ENCODE peak calls at places on chromosomes 16 and 17, in six cellular contexts. O is esophagus squamous epithelium, B is cardiac muscle cell, U is upper lobe of left lung, T is IMR-90, A is Panc1. Y is an unnamed sample.

GRCh38 chr16:81623365-81624102 is 155.6 kb upstream of the PLCG2 start:
- DNase-seq in T (peak), O (no peak), B (peak), A (no peak), U (no peak), Y (no peak)

GRCh38 chr16:48539485-48540221 is 70.3 kb downstream of the N4BP1 start:
- DNase-seq in U (no peak), O (no peak), A (no peak), T (no peak), B (no peak), Y (no peak)

GRCh38 chr16:63146251-63146650 is 1110.0 kb upstream of the CDH8 start:
- DNase-seq in T (no peak), B (no peak), A (no peak), U (no peak), O (no peak), Y (no peak)

GRCh38 chr16:66435896-66436295 is 8.8 kb downstream of the BEAN1 start:
- DNase-seq in U (no peak), T (no peak), B (no peak), O (no peak), A (no peak), Y (no peak)

GRCh38 chr17:5464717-5465507 is 3.9 kb downstream of the DHX33 start:
- DNase-seq in U (no peak), T (no peak), O (no peak), A (no peak), B (no peak), Y (no peak)

GRCh38 chr16:27222499-27223225 is 19.3 kb downstream of the KDM8 start:
- DNase-seq in O (no peak), B (peak), U (no peak), T (peak), A (no peak), Y (no peak)

GRCh38 chr16:31128711-31129567 is 6.6 kb downstream of the PRSS8 start:
- DNase-seq in B (no peak), U (peak), A (no peak), O (no peak), T (no peak), Y (no peak)

GRCh38 chr16:27241658-27242057 is 26.9 kb downstream of the NSMCE1 start:
- DNase-seq in B (no peak), U (peak), T (peak), O (no peak), A (no peak), Y (no peak)

GRCh38 chr17:10050597-10051101 is 145.6 kb upstream of the RCVRN start:
- DNase-seq in O (no peak), T (peak), U (no peak), A (no peak), B (peak), Y (peak)

GRCh38 chr16:66656547-66656946 is 40.0 kb downstream of the CMTM4 start:
- DNase-seq in A (no peak), O (no peak), U (no peak), T (peak), B (no peak), Y (no peak)

GRCh38 chr17:61476476-61477203 is 24.4 kb downstream of the TBX4 start:
- DNase-seq in U (no peak), T (no peak), B (no peak), A (no peak), O (no peak), Y (no peak)

GRCh38 chr16:57388359-57389086 is 16.0 kb upstream of the CCL17 start:
- DNase-seq in A (no peak), T (no peak), U (peak), B (no peak), O (no peak), Y (no peak)

DNA sequence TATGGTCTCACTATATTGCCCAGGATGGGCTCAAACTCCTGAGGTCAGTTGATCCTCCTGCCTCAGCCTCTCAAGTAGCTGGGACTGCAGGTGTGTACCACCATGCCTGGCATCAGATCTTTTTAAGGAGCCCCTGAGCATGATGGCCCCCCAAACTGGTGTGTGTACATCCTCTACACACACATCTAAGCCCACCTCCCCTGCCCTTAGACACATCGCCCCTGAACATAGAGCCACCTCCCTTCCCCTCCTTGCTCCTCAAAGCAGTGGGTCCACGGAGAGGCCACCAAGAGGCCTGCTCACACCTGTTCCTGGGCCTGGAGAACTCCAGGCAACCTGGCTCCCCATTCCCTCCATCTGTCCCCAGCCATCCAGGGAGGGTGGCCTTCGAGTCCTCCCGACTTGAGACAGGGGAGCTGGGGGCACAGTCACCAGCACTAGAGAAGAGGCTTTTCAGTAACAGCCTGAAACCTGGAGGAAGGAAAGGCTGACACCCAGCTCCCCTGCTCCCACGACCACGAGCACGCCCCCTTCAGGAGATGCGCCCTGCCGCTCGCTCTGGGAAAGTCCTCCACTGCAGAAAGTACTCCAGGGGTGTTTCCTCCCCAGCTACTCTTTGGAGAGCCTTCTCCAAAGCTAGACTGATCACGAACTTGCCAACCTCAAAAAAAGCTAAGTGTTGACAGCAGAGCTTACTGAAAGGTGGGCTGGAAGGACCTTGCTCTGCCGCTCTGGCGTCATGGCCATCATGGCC is 12.6 kb upstream of the PRR29 start:
- DNase-seq in A (no peak), U (no peak), B (no peak), O (no peak), T (no peak), Y (no peak)
- TF ChIP-seq CTCF in A (no peak), U (no peak), B (no peak), O (no peak), T (no peak), Y (no peak)

GRCh38 chr17:54745862-54746261 is 154.8 kb upstream of the TOM1L1 start:
- DNase-seq in T (no peak), O (no peak), B (no peak), A (no peak), U (no peak), Y (no peak)
- H3K4me3 ChIP-seq in T (no peak), O (no peak), B (no peak), A (no peak), U (no peak), Y (no peak)

DNA sequence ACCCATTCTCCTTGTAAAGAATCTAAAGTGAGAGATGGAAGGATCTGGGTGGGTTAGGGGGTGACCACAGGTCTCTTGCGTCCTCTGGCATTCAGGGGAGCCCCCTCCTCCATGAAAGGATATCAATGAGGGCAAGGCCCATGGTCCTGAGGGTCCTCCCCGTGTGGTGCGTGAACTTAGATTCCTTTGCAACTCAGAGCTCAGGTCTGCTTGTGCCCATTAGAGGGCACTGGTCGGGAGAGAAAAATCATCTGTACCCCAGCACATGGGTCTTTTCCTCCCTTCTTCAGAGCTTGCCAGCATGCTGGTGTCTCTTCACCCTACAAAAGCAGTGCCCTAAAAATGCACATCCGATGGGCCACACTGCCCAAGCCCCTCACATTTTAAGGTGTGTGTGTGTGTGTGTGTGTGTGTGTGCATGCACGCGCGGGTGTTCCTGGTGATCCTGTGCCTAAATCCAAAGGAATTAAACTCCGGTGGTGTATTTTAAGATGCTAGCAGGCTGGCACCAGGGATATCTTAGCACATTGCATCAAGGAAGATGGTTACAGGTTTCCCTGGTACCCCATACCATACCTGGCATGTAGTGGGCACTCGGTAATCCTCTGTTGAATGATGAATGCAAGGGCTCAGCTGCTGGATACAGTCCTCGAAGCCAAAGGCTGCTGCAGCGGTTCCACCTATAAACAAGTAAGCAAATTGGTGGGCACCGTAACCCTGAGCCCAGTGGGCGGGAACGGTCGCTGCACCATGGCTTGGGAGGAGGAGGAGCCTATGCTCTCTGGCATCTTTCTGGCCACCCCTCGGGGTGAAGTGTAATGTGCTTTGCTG is 4.7 kb downstream of the C1QTNF1 start:
- DNase-seq in O (no peak), U (no peak), B (no peak), T (no peak), A (no peak), Y (no peak)
- H3K27ac ChIP-seq in O (peak), U (no peak), B (no peak), T (no peak), A (no peak), Y (no peak)

GRCh38 chr17:31521632-31522283 is 130.3 kb downstream of the RAB11FIP4 start:
- DNase-seq in A (no peak), T (no peak), O (no peak), U (no peak), B (no peak), Y (no peak)

GRCh38 chr17:31513731-31514427 is 122.4 kb downstream of the RAB11FIP4 start:
- DNase-seq in O (no peak), A (no peak), U (no peak), B (no peak), T (no peak), Y (no peak)

GRCh38 chr17:31518478-31518877 is 127.0 kb downstream of the RAB11FIP4 start:
- DNase-seq in T (no peak), U (no peak), A (no peak), O (no peak), B (no peak), Y (no peak)

GRCh38 chr17:31515226-31515759 is 123.8 kb downstream of the RAB11FIP4 start:
- DNase-seq in U (no peak), O (no peak), T (no peak), B (no peak), A (no peak), Y (no peak)

GRCh38 chr17:31517524-31517923 is 126.0 kb downstream of the RAB11FIP4 start:
- DNase-seq in U (no peak), T (no peak), B (no peak), O (no peak), A (no peak), Y (no peak)
- TF ChIP-seq CTCF in U (no peak), T (peak), B (peak), O (no peak), A (peak), Y (peak)

Y was measured in AG04450.